ENCODE peak calls at places on chromosomes 7 and 10, in eight cellular contexts. B is EL, V is left lung, M is ELR, D is C1 segment of cervical spinal cord, I is lower leg skin, O is HuH-7.5, Q is progenitor cell of endocrine pancreas. Y is an unnamed sample.

GRCh38 chr7:123624527-123625183 is 23.0 kb downstream of the ASB15 start:
- DNase-seq in M (peak; percentile 36), D (no peak), V (peak; percentile 31), O (no peak), B (peak; percentile 15), Q (peak; percentile 11), I (no peak), Y (peak; percentile 33)

GRCh38 chr7:72435366-72435765 is 23.2 kb upstream of the CALN1 start:
- DNase-seq in M (no peak), I (no peak), Q (no peak), O (no peak), V (no peak), B (no peak), D (peak; percentile 24), Y (no peak)

GRCh38 chr10:16686081-16686902 is 130.9 kb downstream of the RSU1 start:
- DNase-seq in D (no peak), M (no peak), I (no peak), O (no peak), Q (no peak), B (no peak), V (no peak), Y (no peak)

GRCh38 chr10:112335104-112335840 is 38.6 kb upstream of the ACSL5 start:
- DNase-seq in I (no peak), M (peak; percentile 11), O (no peak), Q (no peak), B (no peak), V (no peak), D (no peak), Y (no peak)

GRCh38 chr10:28036587-28036986 is 37.7 kb upstream of the ODAD2 start:
- DNase-seq in O (no peak), V (no peak), B (peak; percentile 92), Q (no peak), M (peak; percentile 86), D (no peak), I (no peak), Y (no peak)

GRCh38 chr7:92768501-92769360 is 67.6 kb downstream of the CDK6 start:
- DNase-seq in D (peak; percentile 15), Q (no peak), O (no peak), V (no peak), I (no peak), B (peak; percentile 62), M (peak; percentile 69), Y (no peak)

GRCh38 chr10:31773749-31774148 is 154.9 kb downstream of the ARHGAP12 start:
- DNase-seq in I (no peak), D (no peak), M (no peak), V (peak; percentile 61), Q (no peak), O (no peak), B (no peak), Y (no peak)

GRCh38 chr10:78952686-78953085 is 116.1 kb upstream of the ZMIZ1 start:
- DNase-seq in M (peak; percentile 56), D (no peak), O (no peak), V (no peak), I (peak; percentile 93), Q (no peak), B (peak; percentile 86), Y (no peak)

GRCh38 chr7:158827411-158828342 is 1.6 kb downstream of the ESYT2 start:
- DNase-seq in M (peak; percentile 45), V (no peak), B (peak; percentile 25), Q (no peak), D (no peak), I (no peak), O (no peak), Y (peak; percentile 46)

GRCh38 chr10:110790913-110791525 is 80.7 kb upstream of the PDCD4 start:
- DNase-seq in I (peak; percentile 5), B (no peak), M (no peak), D (no peak), O (no peak), Q (no peak), V (no peak), Y (no peak)

GRCh38 chr7:15685358-15686181 is 913 bp downstream of the MEOX2 start:
- DNase-seq in B (peak; percentile 16), D (no peak), O (no peak), V (peak; percentile 75), M (peak; percentile 36), I (peak; percentile 90), Q (peak; percentile 24), Y (no peak)

GRCh38 chr7:98755138-98755898 is 114.5 kb downstream of the TMEM130 start:
- DNase-seq in V (peak; percentile 49), M (no peak), I (no peak), Q (no peak), D (no peak), B (no peak), O (no peak), Y (no peak)

GRCh38 chr10:11180228-11180627 is 162.6 kb downstream of the CELF2 start:
- DNase-seq in D (peak; percentile 40), M (no peak), I (no peak), Q (no peak), B (no peak), O (no peak), V (peak; percentile 64), Y (no peak)

GRCh38 chr10:85548038-85548437 is 818.6 kb downstream of the GRID1 start:
- DNase-seq in M (peak; percentile 2), Q (no peak), V (no peak), B (no peak), I (no peak), O (no peak), D (peak; percentile 20), Y (peak; percentile 80)

GRCh38 chr10:20745556-20745955 is 151.6 kb downstream of the NEBL start:
- DNase-seq in O (no peak), Q (no peak), M (no peak), I (no peak), B (no peak), D (no peak), V (no peak), Y (no peak)

GRCh38 chr7:104862719-104863118 is 151.3 kb upstream of the KMT2E start:
- DNase-seq in D (no peak), I (no peak), V (no peak), B (peak; percentile 12), M (peak; percentile 46), Q (no peak), O (no peak), Y (peak; percentile 24)

GRCh38 chr7:75798770-75799169 is 14.8 kb downstream of the CCL24 start:
- DNase-seq in B (no peak), O (no peak), Q (no peak), M (no peak), I (no peak), V (no peak), D (no peak), Y (no peak)